ENCODE peak calls at places on chromosomes 7 and 10, in six cellular contexts. D is RCC 7860, F is AG09319, R is endodermal cell, K is brain microvascular endothelial cell, N is astrocyte of the spinal cord. A is an unnamed sample.
A peak's percentile ranks its signal among the peaks of the same experiment; 100 is the strongest.

GRCh38 chr10:12431453-12432101 is 82.2 kb downstream of the CAMK1D start:
- DNase-seq in D (no peak), F (no peak), R (no peak), K (no peak), N (no peak), A (no peak)

GRCh38 chr7:116971869-116972268 is 18.6 kb downstream of the ST7 start:
- DNase-seq in D (no peak), F (no peak), R (peak; percentile 66), K (no peak), N (no peak), A (no peak)

GRCh38 chr10:12945709-12946359 is 55.7 kb downstream of the CCDC3 start:
- DNase-seq in D (no peak), F (no peak), R (no peak), K (peak; percentile 90), N (peak; percentile 14), A (no peak)

GRCh38 chr10:36030516-36030915 is 388.4 kb upstream of the FZD8 start:
- DNase-seq in D (no peak), F (no peak), R (no peak), K (no peak), N (peak; percentile 5), A (no peak)

GRCh38 chr7:3922175-3922635 is 621.2 kb downstream of the SDK1 start:
- DNase-seq in D (peak; percentile 74), F (peak; percentile 25), R (peak; percentile 84), K (peak; percentile 99), N (peak; percentile 94), A (peak; percentile 7)

GRCh38 chr10:125091891-125092290 is 68.5 kb downstream of the CTBP2 start:
- DNase-seq in D (no peak), F (no peak), R (no peak), K (no peak), N (no peak), A (no peak)

GRCh38 chr10:1178506-1178905 is 122.3 kb downstream of the WDR37 start:
- DNase-seq in D (no peak), F (no peak), R (no peak), K (no peak), N (no peak), A (no peak)

GRCh38 chr10:3102721-3103410 is 35.5 kb downstream of the PFKP start:
- DNase-seq in D (no peak), F (no peak), R (no peak), K (no peak), N (peak; percentile 73), A (no peak)

GRCh38 chr7:93232673-93233018 is 480 bp downstream of the VPS50 start:
- DNase-seq in D (no peak), F (no peak), R (no peak), K (no peak), N (no peak), A (no peak)

GRCh38 chr7:43302211-43302711 is 189.8 kb downstream of the HECW1 start:
- DNase-seq in D (peak; percentile 97), F (no peak), R (peak; percentile 65), K (peak; percentile 73), N (peak; percentile 94), A (no peak)

GRCh38 chr7:20270867-20271266 is 53.7 kb upstream of the MACC1 start:
- DNase-seq in D (no peak), F (no peak), R (no peak), K (no peak), N (no peak), A (no peak)

GRCh38 chr10:97131702-97132101 is 54.1 kb downstream of the SLIT1 start:
- DNase-seq in D (no peak), F (peak; percentile 28), R (no peak), K (no peak), N (no peak), A (no peak)

GRCh38 chr10:103676058-103676785 is 179.2 kb downstream of the SH3PXD2A start:
- DNase-seq in D (no peak), F (no peak), R (no peak), K (peak; percentile 17), N (no peak), A (no peak)

GRCh38 chr7:98354511-98355249 is 46.2 kb downstream of the BAIAP2L1 start:
- DNase-seq in D (peak; percentile 97), F (no peak), R (peak; percentile 80), K (peak; percentile 83), N (peak; percentile 92), A (peak; percentile 70)

GRCh38 chr7:28179081-28180030 is 1.2 kb downstream of the JAZF1 start:
- DNase-seq in D (peak; percentile 41), F (no peak), R (peak; percentile 83), K (no peak), N (peak; percentile 45), A (no peak)

GRCh38 chr7:81929386-81929785 is 159.5 kb upstream of the HGF start:
- DNase-seq in D (no peak), F (no peak), R (no peak), K (no peak), N (peak; percentile 37), A (no peak)

GRCh38 chr10:92813979-92814378 is 34.3 kb upstream of the EXOC6 start:
- DNase-seq in D (no peak), F (no peak), R (no peak), K (no peak), N (no peak), A (no peak)

GRCh38 chr7:34430456-34430855 is 227.6 kb upstream of the NPSR1 start:
- DNase-seq in D (peak; percentile 16), F (peak; percentile 8), R (peak; percentile 58), K (peak; percentile 52), N (peak; percentile 52), A (peak; percentile 40)